ENCODE peak calls at places on chromosomes 2 and 18, in five cellular contexts. L is HepG2, S is SK-N-SH, I is A549, Q is K562. E is an unnamed sample.

GRCh38 chr2:239252433-239253200 is 148.2 kb downstream of the HDAC4 start:
- DNase-seq in L (no peak), S (no peak), I (no peak), Q (no peak), E (no peak)

GRCh38 chr2:53028259-53028658 is 739.3 kb upstream of the CHAC2 start:
- DNase-seq in L (no peak), S (no peak), I (no peak), Q (no peak), E (no peak)

GRCh38 chr2:20635096-20635475 is 15.8 kb downstream of the HS1BP3 start:
- DNase-seq in L (no peak), S (no peak), I (no peak), Q (no peak), E (no peak)

GRCh38 chr2:232239956-232240681 is 138.4 kb upstream of the ALPP start:
- DNase-seq in L (no peak), S (no peak), I (no peak), Q (no peak), E (no peak)

GRCh38 chr2:199973703-199974102 is 18.3 kb downstream of the MAIP1 start:
- DNase-seq in L (peak; percentile 46), S (peak; percentile 40), I (peak; percentile 15), Q (no peak), E (no peak)

GRCh38 chr2:134773372-134774073 is 54.7 kb upstream of the TMEM163 start:
- DNase-seq in L (no peak), S (peak; percentile 65), I (no peak), Q (no peak), E (no peak)

GRCh38 chr18:28161608-28162599 is 15.0 kb downstream of the CDH2 start:
- DNase-seq in L (peak; percentile 46), S (no peak), I (no peak), Q (no peak), E (no peak)

GRCh38 chr2:6909431-6910385 is 7.5 kb upstream of the RNF144A start:
- DNase-seq in L (no peak), S (no peak), I (no peak), Q (peak; percentile 30), E (no peak)

GRCh38 chr2:119724656-119725485 is 34.9 kb upstream of the PTPN4 start:
- DNase-seq in L (no peak), S (no peak), I (no peak), Q (no peak), E (no peak)

GRCh38 chr2:118477111-118477517 is 370.3 kb downstream of the EN1 start:
- DNase-seq in L (peak; percentile 88), S (no peak), I (no peak), Q (no peak), E (no peak)

GRCh38 chr2:11498543-11499034 is 32.6 kb upstream of the E2F6 start:
- DNase-seq in L (peak; percentile 80), S (peak; percentile 80), I (no peak), Q (no peak), E (no peak)

GRCh38 chr2:23430263-23430662 is 45.3 kb downstream of the KLHL29 start:
- DNase-seq in L (no peak), S (no peak), I (no peak), Q (no peak), E (peak; percentile 17)

GRCh38 chr2:39178756-39179155 is 57.9 kb upstream of the SOS1 start:
- DNase-seq in L (no peak), S (no peak), I (no peak), Q (no peak), E (no peak)

GRCh38 chr2:39176997-39177396 is 56.1 kb upstream of the SOS1 start:
- DNase-seq in L (no peak), S (no peak), I (no peak), Q (no peak), E (no peak)

GRCh38 chr2:39179974-39180960 is 59.4 kb upstream of the SOS1 start:
- DNase-seq in L (no peak), S (peak; percentile 57), I (no peak), Q (no peak), E (no peak)

GRCh38 chr2:39183673-39184072 is 60.1 kb downstream of the CDKL4 start:
- DNase-seq in L (no peak), S (no peak), I (no peak), Q (no peak), E (no peak)

GRCh38 chr2:39181297-39181696 is 60.4 kb upstream of the SOS1 start:
- DNase-seq in L (peak; percentile 62), S (no peak), I (no peak), Q (no peak), E (no peak)
- TF ChIP-seq RAD21 in L (no peak), S (no peak), I (no peak), Q (no peak), E (no peak)

GRCh38 chr18:7987284-7987976 is 420.3 kb downstream of the PTPRM start:
- DNase-seq in L (no peak), S (no peak), I (no peak), Q (no peak), E (no peak)
- TF ChIP-seq CHD2 in L (no peak), S (no peak), I (no peak), Q (no peak), E (no peak)

GRCh38 chr2:180177534-180177933 is 170.4 kb upstream of the CWC22 start:
- DNase-seq in L (no peak), S (peak; percentile 3), I (no peak), Q (no peak), E (no peak)
- H3K4me1 ChIP-seq in L (no peaks in the 10 kb centered on the region), S (peaks cover 4% of the 10 kb centered on the region), I (no peaks in the 10 kb centered on the region), Q (no peaks in the 10 kb centered on the region), E (no peaks in the 10 kb centered on the region)

GRCh38 chr18:33282709-33283333 is 157.7 kb downstream of the CCDC178 start:
- DNase-seq in L (no peak), S (no peak), I (no peak), Q (no peak), E (no peak)
- TF ChIP-seq RAD21 in L (no peak), S (no peak), I (no peak), Q (no peak), E (no peak)

DNA sequence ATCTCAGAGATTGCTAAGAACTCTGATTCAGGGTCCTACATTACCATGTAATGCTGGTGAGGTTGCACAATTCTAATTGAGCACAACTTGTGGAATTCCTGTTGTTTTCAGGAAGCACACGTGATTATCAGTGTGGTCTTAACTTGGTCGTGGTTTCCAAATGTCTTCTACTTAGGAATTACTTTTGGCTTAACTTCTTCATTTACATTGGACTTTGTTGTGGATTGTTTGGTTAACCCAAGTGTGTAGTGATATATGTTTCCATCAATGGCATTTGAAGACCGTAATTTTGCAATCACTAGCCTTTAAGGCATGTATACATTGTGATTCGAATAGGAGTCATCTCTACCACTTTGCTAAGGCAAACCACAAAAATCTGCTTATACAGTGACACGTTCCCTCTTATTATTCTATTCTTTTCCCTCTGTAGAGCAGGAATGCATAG is 373.3 kb downstream of the IRS1 start:
- DNase-seq in L (peak; percentile 51), S (no peak), I (no peak), Q (no peak), E (no peak)
- TF ChIP-seq CHD2 in L (no peak), S (no peak), I (no peak), Q (no peak), E (no peak)